ENCODE peak calls at places on chromosome 16, in nine cellular contexts. R is lung microvascular endothelial cell; E is NCI-H1436; B is stimulated activated naive CD8-positive, alpha-beta T cell treated with anti-CD3 and anti-CD28 coated beads, Interleukin-15, Interleukin-2, amounts not matched to agents 100 U/mL and 50 U/mL, for 24 hours; Y is HS-27A; Q is fibroblast of villous mesenchyme; T is ascending aorta; H is activated T-cell treated with anti-CD3 and anti-CD28 coated beads, Interleukin-2, amount 50 U/mL, for 72 hours; U is NCI-H1092. L is an unnamed sample.

GRCh38 chr16:2022723-2023097 is 3.1 kb downstream of the NPW start:
- DNase-seq in U (no peak), R (no peak), Q (peak), B (no peak), T (no peak), Y (no peak), H (peak), E (no peak), L (peak)

GRCh38 chr16:477287-477686 is 50.2 kb upstream of the CAPN15 start:
- DNase-seq in B (no peak), T (no peak), Q (no peak), Y (no peak), U (no peak), E (no peak), H (no peak), R (peak), L (no peak)

GRCh38 chr16:18803569-18804462 is 2.5 kb upstream of the ARL6IP1 start:
- DNase-seq in R (peak), Y (no peak), T (no peak), E (no peak), B (no peak), Q (peak), U (no peak), H (no peak), L (no peak)

GRCh38 chr16:57781741-57782606 is 20.3 kb downstream of the KIFC3 start:
- DNase-seq in Q (no peak), Y (no peak), U (no peak), E (no peak), T (no peak), H (no peak), R (peak), B (no peak), L (peak)

GRCh38 chr16:11609474-11610120 is 22.9 kb upstream of the LITAF start:
- DNase-seq in H (no peak), T (no peak), Q (no peak), Y (no peak), U (no peak), R (no peak), E (no peak), B (no peak), L (no peak)

GRCh38 chr16:80862153-80862552 is 57.8 kb upstream of the CDYL2 start:
- DNase-seq in Q (no peak), B (no peak), E (no peak), R (no peak), U (no peak), Y (no peak), H (no peak), T (no peak), L (no peak)

GRCh38 chr16:896261-897199 is 74.3 kb downstream of the LMF1 start:
- DNase-seq in E (no peak), Q (no peak), H (no peak), T (no peak), B (no peak), U (no peak), R (no peak), Y (no peak), L (no peak)

GRCh38 chr16:59886021-59886420 is 1151.9 kb upstream of the GOT2 start:
- DNase-seq in U (no peak), H (no peak), Q (no peak), T (no peak), B (no peak), Y (no peak), R (no peak), E (no peak), L (peak)

GRCh38 chr16:1613728-1614225 is 1.6 kb downstream of the CRAMP1 start:
- DNase-seq in T (no peak), H (peak), Q (peak), Y (no peak), R (peak), E (no peak), U (no peak), B (peak), L (peak)

GRCh38 chr16:84650062-84650991 is 2.0 kb downstream of the KLHL36 start:
- DNase-seq in Q (peak), R (no peak), T (no peak), H (no peak), E (no peak), Y (no peak), U (no peak), B (no peak), L (peak)

GRCh38 chr16:56237451-56237930 is 46.2 kb downstream of the GNAO1 start:
- DNase-seq in B (no peak), Q (no peak), H (no peak), E (no peak), T (peak), Y (no peak), U (no peak), R (no peak), L (no peak)

GRCh38 chr16:57128787-57129389 is 36.5 kb downstream of the CPNE2 start:
- DNase-seq in Y (no peak), T (no peak), R (no peak), Q (no peak), H (peak), U (no peak), B (peak), E (no peak), L (no peak)

GRCh38 chr16:57021693-57022092 is 32.3 kb downstream of the NLRC5 start:
- DNase-seq in Q (no peak), B (no peak), E (no peak), U (no peak), Y (no peak), R (no peak), H (no peak), T (no peak), L (no peak)

GRCh38 chr16:84982434-84982833 is 28.9 kb downstream of the ZDHHC7 start:
- DNase-seq in B (no peak), Q (no peak), E (no peak), Y (no peak), H (no peak), T (no peak), U (no peak), R (no peak), L (no peak)

GRCh38 chr16:85675528-85675927 is 13.2 kb downstream of the GINS2 start:
- DNase-seq in U (no peak), T (no peak), Y (no peak), Q (peak), E (no peak), B (no peak), H (no peak), R (peak), L (peak)

GRCh38 chr16:82603784-82604411 is 22.9 kb upstream of the CDH13 start:
- DNase-seq in Q (peak), H (no peak), Y (no peak), U (peak), E (no peak), R (peak), T (peak), B (no peak), L (peak)

GRCh38 chr16:67016681-67017450 is 12.1 kb upstream of the CBFB start:
- DNase-seq in U (no peak), T (peak), B (no peak), R (no peak), Y (no peak), E (no peak), Q (no peak), H (no peak), L (no peak)

GRCh38 chr16:69127966-69128510 is 4.3 kb downstream of the CHTF8 start:
- DNase-seq in R (no peak), H (no peak), E (no peak), Y (no peak), Q (no peak), T (no peak), B (no peak), U (no peak), L (no peak)